ENCODE peak calls at places on chromosome 16, in eight cellular contexts. B is mucosa of descending colon; Y is heart right ventricle; X is body of pancreas; M is naive thymus-derived CD4-positive, alpha-beta T cell; I is upper lobe of right lung; H is lower lobe of right lung; L is A549. Q is an unnamed sample.

GRCh38 chr16:3112058-3112880 is at the start of gene ZNF205:
- ATAC-seq in B (peak), Y (peak), X (peak), M (no peak), I (peak), H (peak), L (peak), Q (peak)

GRCh38 chr16:22694887-22695382 is 119.0 kb upstream of the HS3ST2 start:
- ATAC-seq in B (peak), Y (peak), X (peak), M (no peak), I (peak), H (peak), L (no peak), Q (peak)

GRCh38 chr16:6571044-6571443 is 761.6 kb upstream of the RBFOX1 start:
- ATAC-seq in B (no peak), Y (no peak), X (no peak), M (no peak), I (no peak), H (no peak), L (no peak), Q (no peak)

GRCh38 chr16:59683709-59684108 is 949.6 kb upstream of the GOT2 start:
- ATAC-seq in B (no peak), Y (no peak), X (no peak), M (no peak), I (no peak), H (no peak), L (no peak), Q (no peak)

GRCh38 chr16:8398548-8398947 is 191.8 kb downstream of the TMEM114 start:
- ATAC-seq in B (no peak), Y (no peak), X (peak), M (no peak), I (no peak), H (no peak), L (no peak), Q (no peak)

GRCh38 chr16:80670170-80670865 is 129.5 kb downstream of the DYNLRB2 start:
- ATAC-seq in B (no peak), Y (no peak), X (no peak), M (peak), I (no peak), H (no peak), L (no peak), Q (no peak)

GRCh38 chr16:20303012-20303411 is 24.3 kb downstream of the GP2 start:
- ATAC-seq in B (peak), Y (no peak), X (no peak), M (no peak), I (no peak), H (no peak), L (no peak), Q (no peak)

GRCh38 chr16:74874912-74875311 is 100.3 kb upstream of the FA2H start:
- ATAC-seq in B (no peak), Y (peak), X (peak), M (no peak), I (peak), H (no peak), L (no peak), Q (no peak)

GRCh38 chr16:85460983-85461813 is 151.9 kb upstream of the GSE1 start:
- ATAC-seq in B (peak), Y (no peak), X (no peak), M (no peak), I (peak), H (peak), L (peak), Q (peak)

GRCh38 chr16:3822366-3823045 is 58.0 kb downstream of the CREBBP start:
- ATAC-seq in B (no peak), Y (peak), X (no peak), M (no peak), I (peak), H (peak), L (no peak), Q (no peak)

GRCh38 chr16:81633147-81633619 is 145.9 kb upstream of the PLCG2 start:
- ATAC-seq in B (peak), Y (no peak), X (no peak), M (no peak), I (no peak), H (no peak), L (peak), Q (no peak)

GRCh38 chr16:85321856-85322271 is 209.6 kb upstream of the CIBAR2 start:
- ATAC-seq in B (peak), Y (peak), X (peak), M (no peak), I (peak), H (peak), L (no peak), Q (peak)

GRCh38 chr16:29231231-29231630 is 175.3 kb downstream of the NPIPB11 start:
- ATAC-seq in B (no peak), Y (peak), X (no peak), M (no peak), I (no peak), H (no peak), L (no peak), Q (no peak)

GRCh38 chr16:1481906-1482835 is 6.6 kb downstream of the PTX4 start:
- ATAC-seq in B (no peak), Y (no peak), X (no peak), M (no peak), I (no peak), H (no peak), L (no peak), Q (no peak)

GRCh38 chr16:890217-890616 is 80.6 kb downstream of the LMF1 start:
- ATAC-seq in B (no peak), Y (peak), X (no peak), M (no peak), I (no peak), H (no peak), L (no peak), Q (no peak)

GRCh38 chr16:35506018-35506897 is 2046.8 kb downstream of the TP53TG3F start:
- ATAC-seq in B (no peak), Y (no peak), X (no peak), M (no peak), I (peak), H (no peak), L (peak), Q (no peak)

GRCh38 chr16:751152-752007 is 9.2 kb upstream of the MSLN start:
- ATAC-seq in B (no peak), Y (no peak), X (peak), M (no peak), I (peak), H (peak), L (no peak), Q (no peak)

GRCh38 chr16:7744546-7745294 is 412.1 kb downstream of the RBFOX1 start:
- ATAC-seq in B (no peak), Y (no peak), X (no peak), M (no peak), I (no peak), H (no peak), L (no peak), Q (no peak)

GRCh38 chr16:15041260-15042011 is 14.4 kb downstream of the NTAN1 start:
- ATAC-seq in B (peak), Y (peak), X (peak), M (peak), I (peak), H (peak), L (no peak), Q (peak)

GRCh38 chr16:31536804-31537361 is 9.2 kb downstream of the AHSP start:
- ATAC-seq in B (no peak), Y (no peak), X (peak), M (no peak), I (peak), H (no peak), L (no peak), Q (no peak)
- H3K4me3 ChIP-seq in B (no peak), Y (peak), X (no peak), M (no peak), I (peak), H (peak), L (no peak), Q (peak)

DNA sequence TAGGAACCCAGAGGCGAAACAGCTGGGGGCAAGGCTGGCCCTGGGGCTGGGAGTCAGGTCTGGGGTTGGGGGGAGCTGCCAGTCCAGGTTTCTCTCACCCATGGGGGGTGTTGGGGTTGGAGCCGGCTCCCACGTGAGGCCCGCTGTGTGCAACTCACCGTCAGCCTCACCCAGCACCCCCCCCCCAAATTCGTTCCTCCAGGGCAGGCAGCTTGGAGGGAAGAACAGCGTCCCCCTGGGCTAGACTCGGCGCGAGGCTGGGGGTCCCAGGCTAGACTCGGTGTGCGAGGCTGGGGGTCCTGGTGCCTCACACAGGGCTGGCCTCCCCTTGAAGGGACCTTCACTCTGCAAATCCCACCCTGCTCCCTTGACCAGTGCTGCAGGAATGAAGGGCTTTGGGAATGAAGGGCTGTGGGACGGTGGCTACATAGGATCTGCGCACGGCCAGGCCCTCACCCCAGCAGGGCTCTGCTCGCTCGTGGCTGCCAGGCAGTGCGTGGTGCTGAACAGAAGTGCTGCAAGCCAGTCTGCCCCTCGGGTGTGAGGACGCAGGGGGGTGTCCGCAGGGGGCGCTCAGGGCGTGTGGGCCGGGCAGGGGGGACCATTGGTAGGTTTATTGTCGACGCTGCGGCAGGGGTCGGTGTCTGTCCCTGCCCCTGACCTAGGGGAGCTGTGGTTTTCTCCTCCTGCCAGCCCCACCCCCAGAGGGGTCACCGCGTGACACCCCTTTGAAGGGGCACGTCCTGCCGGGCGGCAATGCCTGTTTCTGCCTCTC is 74.7 kb downstream of the KLHDC4 start:
- ATAC-seq in B (no peak), Y (no peak), X (no peak), M (no peak), I (no peak), H (no peak), L (no peak), Q (no peak)
- H3K4me3 ChIP-seq in B (no peak), Y (no peak), X (no peak), M (no peak), I (no peak), H (no peak), L (no peak), Q (no peak)

DNA sequence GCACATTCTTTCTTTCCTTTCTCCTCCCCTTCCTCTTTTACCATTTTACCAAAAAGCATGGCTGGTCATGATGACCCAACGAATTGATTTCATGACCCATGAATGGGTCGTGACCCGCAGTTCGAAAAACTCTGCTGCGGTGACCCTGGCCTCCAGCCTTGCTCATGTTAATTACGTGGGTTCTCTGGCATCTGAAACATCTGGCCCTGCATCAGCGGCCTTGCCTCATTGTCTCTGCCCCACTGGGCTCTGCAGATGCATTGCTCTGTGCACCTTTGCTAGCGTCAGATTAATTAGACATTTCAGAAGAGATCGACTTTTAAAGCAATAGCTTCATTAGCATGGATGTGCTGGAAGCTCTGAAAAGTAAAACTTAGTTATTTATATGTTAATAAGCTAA is 225.7 kb upstream of the EEF2KMT start:
- ATAC-seq in B (no peak), Y (no peak), X (no peak), M (no peak), I (no peak), H (no peak), L (no peak), Q (no peak)
- H3K4me3 ChIP-seq in B (no peak), Y (no peak), X (no peak), M (no peak), I (no peak), H (no peak), L (no peak), Q (no peak)

GRCh38 chr16:67975321-67976105 is 4.8 kb downstream of the DPEP3 start:
- ATAC-seq in B (peak), Y (no peak), X (no peak), M (no peak), I (no peak), H (no peak), L (no peak), Q (no peak)
- H3K4me3 ChIP-seq in B (no peak), Y (no peak), X (no peak), M (no peak), I (no peak), H (no peak), L (no peak), Q (no peak)

GRCh38 chr16:87822002-87822390 is 47.3 kb downstream of the SLC7A5 start:
- ATAC-seq in B (no peak), Y (no peak), X (no peak), M (no peak), I (no peak), H (no peak), L (no peak), Q (no peak)
- H3K4me3 ChIP-seq in B (no peak), Y (no peak), X (no peak), M (no peak), I (no peak), H (no peak), L (no peak), Q (no peak)

DNA sequence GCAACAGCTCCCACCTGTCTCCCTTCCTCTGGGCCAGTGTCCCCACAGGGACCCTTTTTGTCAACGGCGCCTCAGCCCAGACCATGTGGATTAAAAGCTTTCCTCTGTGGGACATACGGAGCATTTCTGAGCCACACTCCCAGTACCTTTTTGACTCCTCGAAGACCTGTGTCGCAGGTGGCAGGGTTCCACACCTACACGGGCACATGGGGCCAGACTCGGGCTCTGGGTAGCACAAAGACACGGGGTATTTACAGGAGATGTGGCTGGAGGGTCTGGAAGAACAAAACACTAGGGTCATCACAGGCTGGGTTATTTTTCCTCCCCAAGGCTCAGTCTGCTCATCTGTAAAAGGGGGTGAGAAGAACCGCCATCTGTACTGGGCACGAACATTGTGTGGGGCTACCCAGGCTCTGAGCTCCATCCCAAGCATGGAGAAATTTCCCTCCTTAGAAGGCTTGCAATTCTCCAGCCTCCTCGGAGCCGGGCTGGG is 32.5 kb upstream of the SNN start:
- ATAC-seq in B (peak), Y (no peak), X (no peak), M (no peak), I (no peak), H (no peak), L (no peak), Q (no peak)
- H3K4me3 ChIP-seq in B (no peak), Y (no peak), X (no peak), M (no peak), I (no peak), H (peak), L (no peak), Q (no peak)

GRCh38 chr16:30948087-30948955 is 547 bp upstream of the ORAI3 start:
- ATAC-seq in B (peak), Y (peak), X (peak), M (peak), I (peak), H (peak), L (peak), Q (peak)

GRCh38 chr16:30946671-30947532 is 2.0 kb upstream of the ORAI3 start:
- ATAC-seq in B (no peak), Y (no peak), X (no peak), M (no peak), I (no peak), H (no peak), L (no peak), Q (no peak)

GRCh38 chr16:30948956-30949654 is at the start of gene ORAI3:
- ATAC-seq in B (peak), Y (peak), X (peak), M (peak), I (peak), H (peak), L (peak), Q (peak)

GRCh38 chr16:30949655-30950515 is 1.0 kb downstream of the ORAI3 start:
- ATAC-seq in B (peak), Y (peak), X (peak), M (peak), I (peak), H (peak), L (peak), Q (peak)

GRCh38 chr16:30947533-30948086 is 1.3 kb upstream of the ORAI3 start:
- ATAC-seq in B (no peak), Y (no peak), X (no peak), M (no peak), I (no peak), H (no peak), L (no peak), Q (no peak)
- H3K4me3 ChIP-seq in B (no peak), Y (peak), X (no peak), M (no peak), I (no peak), H (peak), L (no peak), Q (peak)

GRCh38 chr16:54284319-54284930 is 2.2 kb downstream of the IRX3 start:
- ATAC-seq in B (peak), Y (no peak), X (no peak), M (no peak), I (no peak), H (no peak), L (no peak), Q (no peak)

GRCh38 chr16:54281535-54282201 is 4.9 kb downstream of the IRX3 start:
- ATAC-seq in B (peak), Y (no peak), X (no peak), M (no peak), I (peak), H (peak), L (no peak), Q (no peak)

GRCh38 chr16:54282202-54282922 is 4.2 kb downstream of the IRX3 start:
- ATAC-seq in B (peak), Y (peak), X (no peak), M (peak), I (peak), H (peak), L (peak), Q (no peak)

GRCh38 chr16:54283735-54284318 is 2.8 kb downstream of the IRX3 start:
- ATAC-seq in B (no peak), Y (no peak), X (no peak), M (no peak), I (no peak), H (no peak), L (no peak), Q (no peak)

DNA sequence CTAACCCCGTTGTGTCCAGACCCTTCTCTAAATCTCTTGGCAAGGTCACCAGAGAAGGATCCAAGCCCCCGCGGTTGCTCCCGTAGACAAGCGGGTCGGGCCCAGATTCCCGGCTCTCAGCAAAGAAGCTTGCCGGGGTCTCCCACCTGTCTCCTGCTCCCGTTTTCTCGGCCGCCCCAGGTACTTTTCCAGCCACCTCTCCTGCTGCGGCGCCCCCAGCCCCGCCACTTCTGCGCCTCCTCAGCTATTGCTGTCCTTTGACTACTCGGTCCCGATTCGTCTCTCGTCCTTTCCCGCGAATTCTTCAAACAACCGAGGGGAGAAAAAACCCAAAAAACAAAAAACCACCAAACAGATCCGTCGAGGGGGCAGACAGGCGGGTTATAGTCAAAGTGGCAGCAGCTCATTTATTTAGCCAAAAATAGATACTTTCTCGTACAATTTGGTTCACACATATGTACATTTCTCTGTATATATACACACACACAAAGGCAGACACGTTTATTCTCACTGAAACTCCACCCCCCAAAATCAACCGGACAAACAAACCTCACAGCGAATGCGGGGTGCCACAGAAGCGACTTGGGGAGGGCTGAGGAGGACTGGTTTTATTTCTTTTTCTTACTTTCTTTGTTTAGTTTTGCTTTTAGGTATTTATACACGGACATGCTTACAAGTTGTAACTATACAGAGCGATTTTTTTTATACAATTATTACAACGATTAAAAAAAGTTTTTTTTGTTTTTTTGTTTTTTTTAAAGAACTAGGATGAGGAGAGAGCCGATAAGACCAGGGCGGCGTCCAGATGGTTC is 3.5 kb downstream of the IRX3 start:
- ATAC-seq in B (no peak), Y (no peak), X (no peak), M (no peak), I (no peak), H (no peak), L (no peak), Q (no peak)
- H3K4me3 ChIP-seq in B (no peak), Y (peak), X (no peak), M (no peak), I (peak), H (peak), L (no peak), Q (no peak)

DNA sequence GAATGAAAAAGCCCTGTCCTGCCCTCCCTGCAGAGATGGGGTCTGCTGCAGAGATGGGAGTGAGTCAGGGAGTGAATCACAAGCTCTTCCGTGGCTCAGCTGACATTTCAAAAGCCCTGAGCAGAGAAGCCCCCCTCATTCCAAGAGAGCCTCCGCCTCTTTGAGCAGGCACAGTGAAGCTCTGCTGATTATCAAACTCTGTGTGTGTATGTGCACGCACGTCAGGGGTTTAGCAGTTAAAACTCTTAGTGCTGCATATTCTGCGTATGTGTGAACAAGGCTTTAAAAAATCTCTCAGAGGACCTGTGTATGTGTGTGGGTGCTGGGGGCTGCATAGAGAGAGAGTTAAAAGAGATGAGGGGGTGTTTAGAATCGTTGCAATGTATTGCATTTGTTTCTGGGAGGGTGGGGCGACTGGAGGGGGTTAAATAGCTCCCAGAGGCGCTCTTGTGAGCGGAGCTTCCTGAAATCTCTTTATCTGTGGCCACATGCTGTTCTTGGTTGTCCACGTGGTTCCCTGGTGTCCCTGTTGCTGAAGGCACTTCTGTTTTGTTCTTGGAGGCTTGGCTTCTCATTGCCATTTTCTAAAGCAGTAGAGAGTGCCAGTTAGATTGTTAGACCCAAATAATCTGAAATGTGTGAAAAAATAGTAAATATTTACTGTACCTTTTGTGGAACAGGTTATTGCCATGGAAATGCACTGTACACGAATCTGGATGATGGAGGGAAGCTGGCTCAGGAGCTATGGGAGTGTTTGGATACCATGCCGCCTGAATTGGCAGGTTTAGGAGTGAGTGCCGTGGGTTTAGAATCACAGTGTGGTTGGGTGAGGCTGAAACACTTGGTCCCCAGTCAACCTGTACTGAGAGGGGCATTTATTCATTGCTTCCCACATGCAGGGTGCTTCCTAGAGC is 116.6 kb downstream of the PRKCB start:
- ATAC-seq in B (no peak), Y (no peak), X (no peak), M (peak), I (peak), H (peak), L (peak), Q (no peak)
- H3K4me3 ChIP-seq in B (no peak), Y (no peak), X (no peak), M (peak), I (no peak), H (no peak), L (no peak), Q (no peak)

Q was measured in gastroesophageal sphincter.